ENCODE peak calls at places on chromosomes 3 and 15, in five cellular contexts. R is left cardiac atrium; U is T-cell; X is AG04450; F is activated effector memory CD4-positive, alpha-beta T cell treated with anti-CD3 and anti-CD28 coated beads, Interleukin-2, amount 50 U/mL, for 16 hours. Z is an unnamed sample.

GRCh38 chr15:82298520-82298919 is 35.9 kb downstream of the SAXO2 start:
- DNase-seq in R (no peak), U (peak; percentile 54), X (no peak), F (peak; percentile 76), Z (peak; percentile 27)

GRCh38 chr3:10772230-10773161 is 43.5 kb upstream of the SLC6A11 start:
- DNase-seq in R (no peak), U (no peak), X (no peak), F (no peak), Z (no peak)

GRCh38 chr15:78617131-78617915 is 3.5 kb downstream of the CHRNA3 start:
- DNase-seq in R (no peak), U (no peak), X (no peak), F (no peak), Z (no peak)

GRCh38 chr3:27335571-27335970 is 33.6 kb downstream of the NEK10 start:
- DNase-seq in R (no peak), U (no peak), X (no peak), F (no peak), Z (no peak)

GRCh38 chr15:43998607-43999006 is 171.8 kb downstream of the WDR76 start:
- DNase-seq in R (peak; percentile 77), U (no peak), X (peak; percentile 29), F (no peak), Z (peak; percentile 55)

GRCh38 chr3:5277612-5278236 is 90.2 kb downstream of the EDEM1 start:
- DNase-seq in R (no peak), U (no peak), X (no peak), F (no peak), Z (no peak)

GRCh38 chr3:126539558-126540250 is 15.7 kb downstream of the CHST13 start:
- DNase-seq in R (peak; percentile 10), U (no peak), X (no peak), F (peak; percentile 24), Z (peak; percentile 2)

GRCh38 chr3:158936530-158937113 is 134.8 kb downstream of the MFSD1 start:
- DNase-seq in R (no peak), U (no peak), X (no peak), F (no peak), Z (no peak)

GRCh38 chr15:54722342-54722986 is 474.3 kb downstream of the RSL24D1 start:
- DNase-seq in R (no peak), U (no peak), X (no peak), F (no peak), Z (no peak)